ENCODE peak calls at places on chromosome 16, in five cellular contexts. Y is GM12878, S is K562, B is HCT116, T is HepG2. D is an unnamed sample.

GRCh38 chr16:88633684-88634140 is 4.7 kb upstream of the IL17C start:
- DNase-seq in Y (peak; percentile 55), S (peak; percentile 69), B (no peak), T (peak; percentile 63), D (peak; percentile 60)

GRCh38 chr16:87765473-87765775 is 362 bp downstream of the KLHDC4 start:
- DNase-seq in Y (no peak), S (peak; percentile 80), B (no peak), T (no peak), D (peak; percentile 62)

GRCh38 chr16:89484088-89484501 is 6.3 kb downstream of the ANKRD11 start:
- DNase-seq in Y (no peak), S (no peak), B (no peak), T (no peak), D (no peak)

GRCh38 chr16:8798174-8798527 is 512 bp downstream of the PMM2 start:
- DNase-seq in Y (no peak), S (peak; percentile 78), B (peak; percentile 2), T (peak; percentile 43), D (peak; percentile 29)

GRCh38 chr16:77450790-77451487 is 16.1 kb upstream of the ADAMTS18 start:
- DNase-seq in Y (no peak), S (no peak), B (no peak), T (no peak), D (no peak)

GRCh38 chr16:89095401-89095974 is 1.8 kb downstream of the ACSF3 start:
- DNase-seq in Y (no peak), S (no peak), B (no peak), T (no peak), D (no peak)

GRCh38 chr16:24920568-24920967 is 74.8 kb downstream of the SLC5A11 start:
- DNase-seq in Y (no peak), S (no peak), B (no peak), T (no peak), D (no peak)

GRCh38 chr16:29182501-29182900 is 197.6 kb downstream of the LAT start:
- DNase-seq in Y (no peak), S (no peak), B (no peak), T (no peak), D (no peak)

GRCh38 chr16:80084614-80085013 is 456.2 kb upstream of the DYNLRB2 start:
- DNase-seq in Y (no peak), S (peak; percentile 40), B (no peak), T (peak; percentile 41), D (no peak)

GRCh38 chr16:77062878-77063566 is 128.0 kb upstream of the MON1B start:
- DNase-seq in Y (no peak), S (no peak), B (no peak), T (no peak), D (no peak)

GRCh38 chr16:19785512-19786130 is 67.5 kb downstream of the IQCK start:
- DNase-seq in Y (no peak), S (no peak), B (no peak), T (peak; percentile 56), D (no peak)

GRCh38 chr16:2507052-2507678 is 6.6 kb upstream of the ATP6V0C start:
- DNase-seq in Y (peak; percentile 41), S (no peak), B (no peak), T (no peak), D (no peak)

GRCh38 chr16:50539822-50540710 is 8.1 kb upstream of the NKD1 start:
- DNase-seq in Y (no peak), S (no peak), B (no peak), T (peak; percentile 52), D (no peak)

GRCh38 chr16:1407749-1408148 is 6.8 kb downstream of the UNKL start:
- DNase-seq in Y (no peak), S (no peak), B (no peak), T (no peak), D (peak; percentile 53)

GRCh38 chr16:47359478-47359877 is 101.4 kb downstream of the ITFG1 start:
- DNase-seq in Y (no peak), S (no peak), B (no peak), T (no peak), D (no peak)

GRCh38 chr16:84618428-84619102 is 687 bp upstream of the COTL1 start:
- DNase-seq in Y (no peak), S (peak; percentile 75), B (peak; percentile 99), T (peak; percentile 65), D (peak; percentile 63)

GRCh38 chr16:89737341-89738071 is 16.2 kb downstream of the ZNF276 start:
- DNase-seq in Y (no peak), S (no peak), B (no peak), T (no peak), D (no peak)

GRCh38 chr16:11605564-11605886 is 18.8 kb upstream of the LITAF start:
- DNase-seq in Y (no peak), S (no peak), B (no peak), T (no peak), D (no peak)

GRCh38 chr16:57354311-57354710 is 4.3 kb upstream of the CCL22 start:
- DNase-seq in Y (no peak), S (no peak), B (no peak), T (no peak), D (no peak)

GRCh38 chr16:10961231-10961630 is 16.9 kb downstream of the CLEC16A start:
- DNase-seq in Y (no peak), S (no peak), B (no peak), T (no peak), D (no peak)

GRCh38 chr16:70551788-70552187 is 28.2 kb downstream of the SF3B3 start:
- DNase-seq in Y (no peak), S (no peak), B (no peak), T (no peak), D (no peak)

GRCh38 chr16:75064403-75065148 is 52.0 kb downstream of the LDHD start:
- DNase-seq in Y (no peak), S (no peak), B (no peak), T (peak; percentile 83), D (no peak)

GRCh38 chr16:79011282-79011681 is 589.3 kb downstream of the MAF start:
- DNase-seq in Y (no peak), S (no peak), B (no peak), T (no peak), D (no peak)

GRCh38 chr16:87657621-87658192 is 55.4 kb downstream of the JPH3 start:
- DNase-seq in Y (no peak), S (peak; percentile 35), B (peak; percentile 79), T (peak; percentile 40), D (no peak)

GRCh38 chr16:8683640-8684039 is 9.2 kb downstream of the ABAT start:
- DNase-seq in Y (no peak), S (no peak), B (no peak), T (no peak), D (no peak)

GRCh38 chr16:12862327-12862726 is 39.1 kb upstream of the SHISA9 start:
- DNase-seq in Y (no peak), S (no peak), B (no peak), T (no peak), D (no peak)

GRCh38 chr16:66171578-66171977 is 194.9 kb upstream of the CDH5 start:
- DNase-seq in Y (no peak), S (no peak), B (no peak), T (no peak), D (no peak)

GRCh38 chr16:66175580-66175979 is 190.9 kb upstream of the CDH5 start:
- DNase-seq in Y (no peak), S (no peak), B (no peak), T (no peak), D (no peak)

GRCh38 chr16:66176111-66176510 is 190.4 kb upstream of the CDH5 start:
- DNase-seq in Y (no peak), S (no peak), B (no peak), T (no peak), D (no peak)

GRCh38 chr16:66175058-66175457 is 191.4 kb upstream of the CDH5 start:
- DNase-seq in Y (no peak), S (no peak), B (no peak), T (no peak), D (no peak)

GRCh38 chr16:66176731-66177130 is 189.8 kb upstream of the CDH5 start:
- DNase-seq in Y (no peak), S (no peak), B (no peak), T (no peak), D (no peak)
- H3K9ac ChIP-seq in Y (no peak overlapping the region), S (no peak overlapping the region), B (no peak overlapping the region), T (no peak overlapping the region), D (no peak overlapping the region)

DNA sequence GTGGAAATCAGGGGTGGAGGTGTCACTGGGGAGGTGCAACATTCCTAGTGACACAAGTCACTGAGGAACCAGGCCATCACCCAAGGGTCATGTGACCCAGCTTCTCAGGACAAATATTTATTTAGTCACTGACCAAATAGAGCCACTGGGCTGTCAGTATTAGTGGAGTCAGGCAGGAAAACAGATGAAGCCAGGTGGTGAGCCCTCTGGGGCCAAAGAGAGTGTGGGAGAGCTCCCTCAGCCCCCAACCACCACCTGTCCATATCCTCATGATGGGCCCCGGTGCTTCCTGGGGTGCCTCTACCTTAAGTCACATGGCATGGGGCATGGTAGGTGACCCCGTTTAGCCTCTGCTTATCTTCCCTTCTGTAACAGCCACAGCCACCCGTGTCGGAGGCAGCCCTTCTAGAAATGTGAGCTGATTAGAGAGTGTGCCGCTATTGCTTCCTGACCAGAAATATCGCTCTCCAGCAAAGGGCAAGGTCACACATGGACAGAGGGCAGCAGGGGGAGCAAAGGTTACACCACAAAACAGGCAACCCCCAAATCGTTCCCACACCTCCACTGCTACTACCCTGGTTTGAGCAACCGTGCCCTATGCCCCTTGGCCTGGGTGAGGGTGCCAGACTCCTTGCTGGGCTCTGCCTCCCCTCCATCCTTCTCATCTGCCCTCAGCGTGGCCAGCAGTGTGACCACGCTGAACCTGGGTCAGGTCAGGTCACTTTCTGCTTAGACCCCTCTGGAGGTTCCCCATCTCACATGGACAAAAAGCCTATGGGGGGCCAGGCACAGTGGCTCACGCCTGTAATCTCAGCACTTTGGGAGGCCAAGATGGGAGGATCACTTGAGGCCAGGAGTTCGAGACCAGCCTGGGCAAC is 8.6 kb upstream of the AKTIP start:
- DNase-seq in Y (no peak), S (no peak), B (no peak), T (peak; percentile 98), D (no peak)
- TF ChIP-seq REST in Y (no peak), S (no peak), B (no peak), T (no peak), D (no peak)

DNA sequence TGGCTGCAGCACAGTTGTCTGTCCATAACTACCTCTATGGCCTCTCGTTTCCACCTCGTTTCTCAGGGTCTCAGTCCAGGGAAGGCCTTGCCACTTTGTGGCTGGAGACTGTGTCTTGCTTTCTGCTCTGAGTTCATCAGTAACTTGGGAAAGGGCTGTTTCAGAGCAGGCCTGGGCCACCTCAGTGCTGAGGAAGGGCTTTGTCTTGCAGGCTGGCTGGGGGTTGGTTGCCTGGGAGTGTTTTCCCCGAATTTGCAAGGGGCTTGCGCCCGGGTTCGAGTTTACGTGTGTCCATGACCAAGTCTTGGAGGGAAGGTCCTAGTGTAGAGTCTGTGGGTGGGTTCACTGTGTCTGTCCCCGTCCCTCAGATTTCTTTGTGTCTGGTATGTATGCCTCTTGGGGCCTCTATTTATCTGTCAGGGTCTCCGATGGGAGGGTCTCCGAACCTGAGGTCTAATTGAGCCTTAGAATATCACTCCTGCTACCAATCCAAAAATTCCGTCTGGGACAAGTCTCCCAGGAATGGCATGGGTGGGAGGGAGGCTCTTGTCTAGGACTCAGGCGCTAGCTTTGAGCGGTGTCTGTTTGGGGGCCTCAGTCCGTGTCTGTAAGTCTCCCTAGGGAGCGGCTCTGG is 594 bp upstream of the TGFB1I1 start:
- DNase-seq in Y (no peak), S (no peak), B (no peak), T (no peak), D (peak; percentile 32)
- H3K9ac ChIP-seq in Y (no peak overlapping the region), S (peak overlapping the region; percentile 52), B (peak overlapping the region; percentile 52), T (peak overlapping the region; percentile 50), D (peak overlapping the region; percentile 97)

GRCh38 chr16:67149276-67150057 is 1.3 kb downstream of the B3GNT9 start:
- DNase-seq in Y (no peak), S (no peak), B (no peak), T (no peak), D (no peak)
- TF ChIP-seq REST in Y (no peak), S (no peak), B (no peak), T (no peak), D (no peak)

GRCh38 chr16:68290455-68290854 is 20.3 kb downstream of the SLC7A6OS start:
- DNase-seq in Y (no peak), S (no peak), B (no peak), T (no peak), D (no peak)
- H3K9ac ChIP-seq in Y (no peak overlapping the region), S (peak overlapping the region; percentile 30), B (no peak overlapping the region), T (no peak overlapping the region), D (no peak overlapping the region)